ENCODE peak calls at places on chromosomes 7 and 10, in six cellular contexts. S, H, N, P, V and F are unnamed samples. For H3K9me3 and H3K4me1, the result is how much of the 10 kb centered on the place peaks cover.

GRCh38 chr7:137485818-137486217 is 142.3 kb upstream of the PTN start:
- DNase-seq in S (no peak), H (no peak), N (no peak), P (no peak), V (no peak), F (no peak)

GRCh38 chr10:30782543-30783461 is 153.2 kb upstream of the LYZL2 start:
- DNase-seq in S (no peak), H (no peak), N (no peak), P (no peak), V (no peak), F (no peak)

GRCh38 chr7:44285561-44285960 is 39.8 kb downstream of the CAMK2B start:
- DNase-seq in S (no peak), H (peak), N (peak), P (no peak), V (no peak), F (no peak)

GRCh38 chr7:132203021-132203420 is 373.2 kb downstream of the PLXNA4 start:
- DNase-seq in S (no peak), H (no peak), N (no peak), P (no peak), V (no peak), F (no peak)

GRCh38 chr7:131952365-131952764 is 395.9 kb upstream of the PODXL start:
- DNase-seq in S (no peak), H (no peak), N (no peak), P (no peak), V (no peak), F (no peak)

GRCh38 chr10:93813507-93814465 is 56.0 kb downstream of the LGI1 start:
- DNase-seq in S (no peak), H (peak), N (peak), P (peak), V (peak), F (peak)

GRCh38 chr10:3955493-3955892 is 170.5 kb upstream of the KLF6 start:
- DNase-seq in S (no peak), H (no peak), N (no peak), P (no peak), V (no peak), F (no peak)

GRCh38 chr7:81294897-81295515 is 376.2 kb upstream of the SEMA3C start:
- DNase-seq in S (no peak), H (no peak), N (no peak), P (no peak), V (no peak), F (peak)

GRCh38 chr7:159103382-159104187 is 41.1 kb downstream of the VIPR2 start:
- DNase-seq in S (no peak), H (no peak), N (no peak), P (no peak), V (no peak), F (no peak)

GRCh38 chr7:117582219-117582704 is 102.4 kb downstream of the CFTR start:
- DNase-seq in S (peak), H (peak), N (no peak), P (no peak), V (no peak), F (no peak)

GRCh38 chr10:103855852-103856496 is 598 bp upstream of the SH3PXD2A start:
- DNase-seq in S (no peak), H (peak), N (no peak), P (no peak), V (no peak), F (no peak)

GRCh38 chr10:113960617-113961260 is 82.9 kb upstream of the ADRB1 start:
- DNase-seq in S (no peak), H (no peak), N (peak), P (peak), V (no peak), F (no peak)

GRCh38 chr10:78462728-78463228 is 429.1 kb downstream of the RPS24 start:
- DNase-seq in S (no peak), H (no peak), N (no peak), P (no peak), V (no peak), F (no peak)

GRCh38 chr10:102517553-102517952 is 13.8 kb downstream of the SUFU start:
- DNase-seq in S (no peak), H (no peak), N (no peak), P (no peak), V (no peak), F (no peak)

GRCh38 chr7:126667742-126668366 is 584.9 kb downstream of the GRM8 start:
- DNase-seq in S (no peak), H (no peak), N (no peak), P (no peak), V (no peak), F (no peak)

GRCh38 chr10:128095023-128095752 is 31.0 kb downstream of the MKI67 start:
- DNase-seq in S (no peak), H (no peak), N (no peak), P (peak), V (peak), F (no peak)

GRCh38 chr10:79067241-79068202 is 1.2 kb upstream of the ZMIZ1 start:
- DNase-seq in S (peak), H (peak), N (peak), P (peak), V (peak), F (peak)

GRCh38 chr7:16106869-16107268 is 314.5 kb downstream of the CRPPA start:
- DNase-seq in S (no peak), H (no peak), N (no peak), P (no peak), V (no peak), F (no peak)

GRCh38 chr10:103493362-103493871 is at the start of gene NEURL1:
- DNase-seq in S (no peak), H (no peak), N (peak), P (no peak), V (no peak), F (no peak)

GRCh38 chr10:13351340-13351915 is 3.3 kb upstream of the SEPHS1 start:
- DNase-seq in S (peak), H (no peak), N (no peak), P (peak), V (no peak), F (no peak)

GRCh38 chr10:110138197-110138812 is 69.1 kb upstream of the MXI1 start:
- DNase-seq in S (no peak), H (no peak), N (no peak), P (no peak), V (peak), F (no peak)

GRCh38 chr7:112101083-112101846 is 104.9 kb downstream of the DOCK4 start:
- DNase-seq in S (no peak), H (no peak), N (no peak), P (no peak), V (no peak), F (no peak)

GRCh38 chr7:55019329-55019690 is 493 bp downstream of the EGFR start:
- DNase-seq in S (no peak), H (peak), N (peak), P (no peak), V (no peak), F (peak)

GRCh38 chr7:5284304-5285281 is 1.9 kb downstream of the SLC29A4 start:
- DNase-seq in S (no peak), H (peak), N (peak), P (no peak), V (peak), F (peak)

GRCh38 chr7:95845007-95845406 is 72.7 kb downstream of the DYNC1I1 start:
- DNase-seq in S (no peak), H (no peak), N (no peak), P (no peak), V (no peak), F (no peak)

GRCh38 chr7:86002858-86003257 is 640.9 kb upstream of the GRM3 start:
- DNase-seq in S (no peak), H (peak), N (no peak), P (no peak), V (no peak), F (peak)
- H3K9me3 ChIP-seq in S (under half), H (under half), N (under half), P (under half), V (under half), F (under half)

GRCh38 chr7:151552352-151553028 is 32.8 kb upstream of the RHEB start:
- DNase-seq in S (no peak), H (peak), N (no peak), P (no peak), V (no peak), F (peak)
- H3K4me1 ChIP-seq in S (under half), H (under half), N (under half), P (under half), V (under half), F (under half)

GRCh38 chr7:57207836-57208235 is 75.6 kb upstream of the ZNF479 start:
- DNase-seq in S (no peak), H (no peak), N (no peak), P (no peak), V (no peak), F (no peak)
- H3K9me3 ChIP-seq in S (under half), H (under half), N (half or more), P (under half), V (under half), F (under half)

GRCh38 chr7:130919316-130920103 is 185.5 kb upstream of the KLF14 start:
- DNase-seq in S (no peak), H (no peak), N (no peak), P (no peak), V (no peak), F (no peak)
- H3K4me1 ChIP-seq in S (under half), H (half or more), N (half or more), P (half or more), V (half or more), F (half or more)

GRCh38 chr7:2016761-2017482 is 215.8 kb downstream of the MAD1L1 start:
- DNase-seq in S (no peak), H (peak), N (peak), P (no peak), V (no peak), F (peak)
- H3K9me3 ChIP-seq in S (under half), H (under half), N (under half), P (under half), V (under half), F (under half)

GRCh38 chr7:150784954-150785353 is 15.2 kb downstream of the TMEM176B start:
- DNase-seq in S (no peak), H (peak), N (peak), P (no peak), V (no peak), F (no peak)
- H3K4me1 ChIP-seq in S (under half), H (under half), N (under half), P (under half), V (under half), F (under half)

GRCh38 chr10:38157270-38157685 is 63.1 kb downstream of the ZNF37A start:
- DNase-seq in S (no peak), H (no peak), N (no peak), P (no peak), V (no peak), F (no peak)
- H3K9me3 ChIP-seq in S (under half), H (under half), N (half or more), P (under half), V (under half), F (under half)

GRCh38 chr7:832292-832967 is at the start of gene SUN1:
- DNase-seq in S (no peak), H (peak), N (peak), P (peak), V (peak), F (no peak)

GRCh38 chr7:831596-832291 is 532 bp upstream of the SUN1 start:
- DNase-seq in S (no peak), H (no peak), N (no peak), P (no peak), V (peak), F (no peak)

GRCh38 chr7:830069-830468 is 2.2 kb upstream of the SUN1 start:
- DNase-seq in S (no peak), H (no peak), N (peak), P (no peak), V (no peak), F (no peak)

GRCh38 chr7:826230-826905 is 5.9 kb upstream of the SUN1 start:
- DNase-seq in S (no peak), H (peak), N (peak), P (no peak), V (no peak), F (no peak)

GRCh38 chr7:828793-829561 is 3.3 kb upstream of the SUN1 start:
- DNase-seq in S (no peak), H (no peak), N (peak), P (no peak), V (no peak), F (no peak)
- H3K4me1 ChIP-seq in S (under half), H (under half), N (under half), P (under half), V (half or more), F (under half)